ENCODE peak calls at places on chromosomes 13 and 19, in six cellular contexts. Q, E, N, A, W and M are unnamed samples.

GRCh38 chr13:31201341-31202024 is 1.7 kb downstream of the B3GLCT start:
- DNase-seq in Q (no peak), E (peak), N (no peak), A (no peak), W (no peak), M (no peak)

GRCh38 chr13:110535526-110535925 is 26.0 kb downstream of the RAB20 start:
- DNase-seq in Q (no peak), E (no peak), N (no peak), A (no peak), W (peak), M (no peak)

GRCh38 chr13:31046711-31047279 is 114.3 kb downstream of the TEX26 start:
- DNase-seq in Q (peak), E (peak), N (no peak), A (no peak), W (peak), M (no peak)

GRCh38 chr13:41496420-41497234 is 39.3 kb downstream of the RGCC start:
- DNase-seq in Q (no peak), E (peak), N (peak), A (no peak), W (no peak), M (no peak)

GRCh38 chr13:41144576-41144975 is 12.0 kb upstream of the KBTBD6 start:
- DNase-seq in Q (no peak), E (no peak), N (no peak), A (no peak), W (no peak), M (no peak)

GRCh38 chr13:59677966-59678814 is 485.5 kb downstream of the DIAPH3 start:
- DNase-seq in Q (no peak), E (peak), N (peak), A (peak), W (no peak), M (no peak)

GRCh38 chr13:32857689-32858088 is 158.5 kb upstream of the KL start:
- DNase-seq in Q (no peak), E (no peak), N (no peak), A (no peak), W (no peak), M (no peak)

GRCh38 chr13:49786609-49787008 is 5.9 kb downstream of the KPNA3 start:
- DNase-seq in Q (no peak), E (no peak), N (no peak), A (no peak), W (no peak), M (no peak)

GRCh38 chr13:77696006-77696862 is 1.3 kb upstream of the SLAIN1 start:
- DNase-seq in Q (no peak), E (no peak), N (no peak), A (no peak), W (no peak), M (no peak)

GRCh38 chr19:46617566-46618079 is 7.3 kb downstream of the PTGIR start:
- DNase-seq in Q (no peak), E (no peak), N (no peak), A (no peak), W (no peak), M (no peak)

GRCh38 chr13:111503905-111504695 is 183.7 kb downstream of the TEX29 start:
- DNase-seq in Q (no peak), E (no peak), N (no peak), A (no peak), W (no peak), M (no peak)

GRCh38 chr19:18419699-18420460 is 682 bp downstream of the SSBP4 start:
- DNase-seq in Q (no peak), E (no peak), N (no peak), A (no peak), W (peak), M (peak)

GRCh38 chr19:6362351-6362801 is 1.0 kb downstream of the CLPP start:
- DNase-seq in Q (no peak), E (no peak), N (no peak), A (no peak), W (no peak), M (no peak)

GRCh38 chr19:2171349-2172145 is 7.8 kb downstream of the DOT1L start:
- DNase-seq in Q (peak), E (peak), N (no peak), A (no peak), W (no peak), M (no peak)

GRCh38 chr19:18422530-18423191 is 3.5 kb downstream of the SSBP4 start:
- DNase-seq in Q (no peak), E (no peak), N (no peak), A (no peak), W (no peak), M (peak)

GRCh38 chr19:10748924-10749434 is 31.1 kb downstream of the DNM2 start:
- DNase-seq in Q (peak), E (no peak), N (no peak), A (peak), W (peak), M (no peak)

GRCh38 chr13:37226966-37227365 is 121.5 kb upstream of the CSNK1A1L start:
- DNase-seq in Q (no peak), E (peak), N (peak), A (no peak), W (no peak), M (no peak)

GRCh38 chr13:75445717-75446529 is 36.0 kb downstream of the TBC1D4 start:
- DNase-seq in Q (no peak), E (peak), N (no peak), A (no peak), W (no peak), M (no peak)

GRCh38 chr13:53520132-53520531 is 491.5 kb downstream of the OLFM4 start:
- DNase-seq in Q (no peak), E (no peak), N (no peak), A (no peak), W (no peak), M (no peak)

GRCh38 chr13:30766957-30767603 is 31.7 kb downstream of the ALOX5AP start:
- DNase-seq in Q (no peak), E (no peak), N (no peak), A (no peak), W (no peak), M (no peak)

GRCh38 chr13:20431080-20431479 is 94.6 kb downstream of the CRYL1 start:
- DNase-seq in Q (no peak), E (no peak), N (no peak), A (no peak), W (no peak), M (no peak)

GRCh38 chr13:20160346-20161274 is at the start of gene GJA3:
- DNase-seq in Q (peak), E (peak), N (no peak), A (peak), W (no peak), M (no peak)

GRCh38 chr13:76293346-76293745 is 592.9 kb downstream of the KCTD12 start:
- DNase-seq in Q (no peak), E (peak), N (peak), A (peak), W (no peak), M (no peak)

GRCh38 chr13:51834581-51835158 is 10.3 kb downstream of the TMEM272 start:
- DNase-seq in Q (no peak), E (no peak), N (no peak), A (no peak), W (no peak), M (no peak)

GRCh38 chr13:68872338-68872737 is 1235.3 kb upstream of the ATXN8OS start:
- DNase-seq in Q (no peak), E (no peak), N (no peak), A (no peak), W (no peak), M (no peak)

GRCh38 chr13:20182231-20182846 is 10.4 kb downstream of the GJB2 start:
- DNase-seq in Q (no peak), E (peak), N (peak), A (peak), W (no peak), M (peak)

GRCh38 chr13:113785051-113786010 is 26.3 kb downstream of the TMEM255B start:
- DNase-seq in Q (no peak), E (peak), N (peak), A (no peak), W (no peak), M (no peak)

GRCh38 chr19:45676851-45677263 is 8.8 kb downstream of the GIPR start:
- DNase-seq in Q (no peak), E (no peak), N (no peak), A (no peak), W (peak), M (no peak)

GRCh38 chr13:98270819-98271218 is 93.8 kb upstream of the RNF113B start:
- DNase-seq in Q (no peak), E (peak), N (no peak), A (no peak), W (no peak), M (no peak)

GRCh38 chr19:35901055-35901644 is 810 bp upstream of the NFKBID start:
- DNase-seq in Q (no peak), E (peak), N (no peak), A (no peak), W (no peak), M (no peak)
- H3K4me3 ChIP-seq in Q (peak), E (peak), N (peak), A (peak), W (no peak), M (peak)

GRCh38 chr13:90352763-90353162 is 994.7 kb upstream of the MIR17HG start:
- DNase-seq in Q (no peak), E (no peak), N (no peak), A (no peak), W (no peak), M (no peak)
- H3K27ac ChIP-seq in Q (no peak), E (no peak), N (no peak), A (no peak), W (no peak), M (no peak)

GRCh38 chr19:33978286-33978685 is 181.6 kb downstream of the KCTD15 start:
- DNase-seq in Q (no peak), E (no peak), N (no peak), A (no peak), W (no peak), M (no peak)

GRCh38 chr19:33988601-33989000 is 183.7 kb upstream of the LSM14A start:
- DNase-seq in Q (no peak), E (peak), N (no peak), A (no peak), W (no peak), M (no peak)

GRCh38 chr19:33982706-33983105 is 186.0 kb downstream of the KCTD15 start:
- DNase-seq in Q (no peak), E (no peak), N (no peak), A (no peak), W (no peak), M (no peak)
- TF ChIP-seq CTCF in Q (no peak), E (no peak), N (no peak), A (no peak), W (no peak), M (no peak)

GRCh38 chr13:24267283-24267682 is 42.1 kb upstream of the C1QTNF9 start:
- DNase-seq in Q (no peak), E (no peak), N (no peak), A (no peak), W (no peak), M (peak)

GRCh38 chr13:24264976-24265375 is 44.4 kb upstream of the C1QTNF9 start:
- DNase-seq in Q (no peak), E (no peak), N (no peak), A (no peak), W (peak), M (peak)

GRCh38 chr13:24269803-24270202 is 39.6 kb upstream of the C1QTNF9 start:
- DNase-seq in Q (no peak), E (peak), N (no peak), A (no peak), W (no peak), M (peak)

GRCh38 chr13:24265453-24265852 is 43.9 kb upstream of the C1QTNF9 start:
- DNase-seq in Q (no peak), E (no peak), N (no peak), A (no peak), W (no peak), M (peak)

DNA sequence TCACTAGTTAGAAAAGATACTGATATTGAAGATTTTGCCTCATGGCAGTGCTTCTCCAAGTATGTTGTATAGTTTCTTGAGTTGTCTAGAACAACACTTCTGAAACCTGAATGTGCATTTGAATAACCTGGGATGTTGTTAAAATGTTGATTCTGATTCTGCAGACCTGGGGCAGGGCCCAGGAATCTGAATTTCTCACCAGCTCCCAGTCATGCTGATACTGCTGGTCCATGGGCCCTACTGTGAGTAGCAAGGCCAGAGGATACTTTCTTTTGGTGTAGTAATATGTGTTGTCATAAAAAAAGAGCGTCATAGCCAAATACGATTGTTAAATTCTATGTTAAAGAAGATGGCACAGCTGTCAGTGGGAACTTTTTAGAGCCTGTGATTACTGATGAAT is 41.6 kb upstream of the C1QTNF9 start:
- DNase-seq in Q (no peak), E (no peak), N (no peak), A (no peak), W (no peak), M (peak)
- H3K4me3 ChIP-seq in Q (peak), E (no peak), N (no peak), A (no peak), W (no peak), M (peak)

GRCh38 chr19:54418930-54419800 is 3.9 kb downstream of the TTYH1 start:
- DNase-seq in Q (no peak), E (no peak), N (no peak), A (no peak), W (no peak), M (no peak)
- H3K27ac ChIP-seq in Q (peak), E (no peak), N (no peak), A (no peak), W (no peak), M (no peak)

GRCh38 chr19:5269279-5269678 is 71.3 kb downstream of the PTPRS start:
- DNase-seq in Q (no peak), E (no peak), N (no peak), A (no peak), W (no peak), M (no peak)

GRCh38 chr19:5268801-5269200 is 71.8 kb downstream of the PTPRS start:
- DNase-seq in Q (no peak), E (no peak), N (no peak), A (no peak), W (no peak), M (no peak)

GRCh38 chr19:5273782-5274181 is 66.8 kb downstream of the PTPRS start:
- DNase-seq in Q (no peak), E (no peak), N (no peak), A (no peak), W (no peak), M (no peak)

GRCh38 chr19:5269926-5270325 is 70.7 kb downstream of the PTPRS start:
- DNase-seq in Q (no peak), E (no peak), N (no peak), A (no peak), W (no peak), M (no peak)

DNA sequence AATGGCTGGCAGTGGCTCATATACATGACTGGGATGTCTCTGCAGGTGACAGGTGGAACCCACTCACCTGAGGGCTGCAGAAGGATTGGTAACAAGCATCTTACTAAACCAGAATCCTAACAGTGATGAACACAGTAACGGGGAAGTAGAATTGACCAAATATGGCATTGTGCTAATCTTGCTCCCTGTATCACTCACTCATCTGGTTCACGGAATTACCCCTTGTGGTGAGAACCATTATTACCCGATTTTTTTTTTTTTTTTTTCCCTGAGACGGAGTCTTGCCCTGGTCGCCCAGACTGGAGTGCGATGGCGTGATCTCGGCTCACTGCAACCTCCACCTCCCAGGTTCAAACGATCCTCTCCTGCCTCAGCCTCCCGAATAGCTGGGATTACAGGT is 69.5 kb downstream of the PTPRS start:
- DNase-seq in Q (no peak), E (no peak), N (no peak), A (peak), W (no peak), M (no peak)
- TF ChIP-seq CTCF in Q (no peak), E (peak), N (peak), A (no peak), W (no peak), M (peak)